ENCODE peak calls at places on chromosome 16, in nine cellular contexts. F is effector memory CD4-positive, alpha-beta T cell; X is heart right ventricle; U is cardiac fibroblast; N is AG04450; W is A673; H is dorsolateral prefrontal cortex; V is BJ; G is DND-41. Y is an unnamed sample.

GRCh38 chr16:81878529-81878928 is 99.4 kb downstream of the PLCG2 start:
- DNase-seq in F (no peak), X (no peak), U (no peak), N (no peak), W (no peak), H (no peak), V (no peak), G (no peak), Y (no peak)

GRCh38 chr16:22183901-22184614 is 21.8 kb downstream of the SDR42E2 start:
- DNase-seq in F (no peak), X (no peak), U (no peak), N (no peak), W (peak), H (no peak), V (no peak), G (peak), Y (no peak)

GRCh38 chr16:81265658-81266451 is 27.4 kb downstream of the BCO1 start:
- DNase-seq in F (no peak), X (peak), U (peak), N (no peak), W (no peak), H (no peak), V (no peak), G (no peak), Y (peak)

GRCh38 chr16:70553645-70554044 is 30.0 kb downstream of the SF3B3 start:
- DNase-seq in F (no peak), X (no peak), U (peak), N (peak), W (no peak), H (no peak), V (peak), G (no peak), Y (no peak)

GRCh38 chr16:8581923-8582580 is 8.3 kb downstream of the TMEM114 start:
- DNase-seq in F (no peak), X (no peak), U (no peak), N (no peak), W (peak), H (no peak), V (no peak), G (no peak), Y (no peak)

GRCh38 chr16:78252757-78253156 is 153.3 kb downstream of the WWOX start:
- DNase-seq in F (no peak), X (no peak), U (no peak), N (no peak), W (no peak), H (no peak), V (no peak), G (no peak), Y (no peak)

GRCh38 chr16:29973384-29974246 is at the start of gene TAOK2:
- DNase-seq in F (peak), X (peak), U (peak), N (peak), W (peak), H (peak), V (peak), G (peak), Y (peak)

GRCh38 chr16:55035037-55035436 is 104.4 kb downstream of the IRX5 start:
- DNase-seq in F (no peak), X (peak), U (no peak), N (no peak), W (peak), H (no peak), V (no peak), G (peak), Y (peak)

GRCh38 chr16:88601313-88602036 is 31.3 kb downstream of the ZC3H18 start:
- DNase-seq in F (no peak), X (no peak), U (no peak), N (no peak), W (no peak), H (no peak), V (no peak), G (no peak), Y (no peak)

GRCh38 chr16:51365715-51366114 is 214.6 kb upstream of the SALL1 start:
- DNase-seq in F (no peak), X (no peak), U (no peak), N (no peak), W (no peak), H (no peak), V (no peak), G (no peak), Y (no peak)

GRCh38 chr16:82715160-82715559 is 88.4 kb downstream of the CDH13 start:
- DNase-seq in F (no peak), X (peak), U (no peak), N (no peak), W (no peak), H (no peak), V (no peak), G (no peak), Y (no peak)

GRCh38 chr16:53430363-53430762 is 3.9 kb upstream of the RBL2 start:
- DNase-seq in F (no peak), X (no peak), U (no peak), N (no peak), W (no peak), H (no peak), V (no peak), G (no peak), Y (no peak)

DNA sequence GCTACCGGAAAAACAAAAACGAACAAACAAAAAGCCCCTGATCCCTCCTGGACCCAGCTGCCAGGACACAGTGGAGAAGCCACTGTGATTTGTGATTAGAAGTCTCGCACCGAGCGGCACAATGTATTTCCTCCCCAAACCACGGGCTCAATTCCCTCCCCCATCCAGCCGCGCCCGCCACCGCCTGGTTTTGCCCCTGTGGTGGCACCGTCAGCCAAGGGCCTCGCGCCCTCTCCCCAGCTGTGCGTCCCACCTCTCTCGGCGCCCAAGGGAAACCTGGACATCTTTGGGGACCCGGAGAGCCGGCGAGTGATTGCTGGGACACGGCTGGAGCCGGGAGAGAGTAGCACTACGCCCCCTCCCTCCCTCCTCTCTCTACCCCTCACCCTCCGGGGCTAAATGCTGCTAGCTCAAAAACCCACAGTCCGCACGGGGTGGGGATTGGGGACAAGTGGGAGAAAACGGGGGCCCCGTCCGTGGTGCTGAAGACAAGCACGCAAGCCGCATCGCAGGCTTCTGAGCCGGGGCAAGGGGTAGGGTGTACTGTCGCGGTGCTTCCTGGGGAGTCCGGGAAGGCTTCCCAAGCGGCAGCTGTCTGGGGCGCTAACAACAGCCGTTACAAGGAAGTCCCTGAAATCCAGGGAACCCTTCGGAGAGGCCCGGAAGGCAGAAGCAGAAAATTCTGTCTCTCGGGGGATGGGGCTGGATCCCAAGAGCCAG is 1.5 kb downstream of the CBLN1 start:
- DNase-seq in F (no peak), X (no peak), U (no peak), N (no peak), W (peak), H (no peak), V (no peak), G (peak), Y (peak)
- H3K4me3 ChIP-seq in F (no peak), X (peak), U (no peak), N (no peak), W (no peak), H (peak), V (no peak), G (no peak), Y (no peak)

DNA sequence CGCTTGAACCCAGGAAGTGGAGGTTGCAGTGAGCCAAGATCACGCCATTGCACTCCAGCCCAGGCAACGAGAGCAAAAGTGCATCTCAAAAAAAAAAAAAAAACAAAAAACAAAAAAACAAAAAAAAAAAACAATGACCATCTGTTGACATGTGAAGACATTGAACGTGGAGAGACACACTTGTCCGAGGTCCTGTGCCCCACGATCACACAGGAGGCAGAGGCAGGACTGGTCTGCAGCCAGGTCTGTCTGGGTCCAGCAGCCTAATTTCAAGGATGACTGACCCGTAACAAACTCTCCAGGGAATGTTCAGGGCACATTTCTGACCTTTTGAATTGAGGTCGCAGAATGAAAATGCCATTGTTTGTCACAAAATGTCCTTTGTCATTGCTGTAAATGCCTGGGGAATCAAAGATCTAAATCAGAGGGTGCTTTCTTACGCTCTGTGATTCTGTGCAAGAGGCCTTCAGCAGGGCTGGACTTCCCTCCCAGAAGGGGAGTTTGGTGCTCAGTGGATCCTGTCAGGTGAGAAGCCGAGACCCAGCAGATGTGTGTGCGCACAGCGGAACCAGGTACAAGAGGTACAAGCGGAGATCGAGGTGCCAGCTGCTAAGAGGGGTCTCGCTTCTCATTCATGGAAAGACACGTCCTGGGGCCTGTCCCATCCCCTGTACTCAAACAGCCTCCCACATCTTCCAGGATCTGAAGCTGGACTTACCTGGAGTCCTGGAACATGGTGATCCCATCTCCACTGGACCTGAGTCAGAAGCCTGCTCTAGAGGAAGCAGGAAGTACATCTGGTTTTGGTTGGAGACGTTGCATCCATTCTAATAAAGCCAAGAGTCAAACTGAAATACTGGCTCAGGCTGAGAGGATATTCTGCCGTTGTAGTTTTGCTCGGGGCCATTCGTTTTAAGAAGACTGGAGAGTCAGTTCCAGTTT is 95.8 kb downstream of the IRF8 start:
- DNase-seq in F (no peak), X (no peak), U (no peak), N (no peak), W (no peak), H (no peak), V (no peak), G (no peak), Y (no peak)
- H3K4me3 ChIP-seq in F (no peak), X (no peak), U (no peak), N (no peak), W (no peak), H (no peak), V (no peak), G (no peak), Y (no peak)

GRCh38 chr16:69477546-69477945 is 53.1 kb downstream of the CYB5B start:
- DNase-seq in F (no peak), X (no peak), U (peak), N (no peak), W (peak), H (no peak), V (no peak), G (no peak), Y (no peak)
- H3K4me3 ChIP-seq in F (no peak), X (no peak), U (no peak), N (no peak), W (no peak), H (no peak), V (no peak), G (no peak), Y (no peak)

GRCh38 chr16:67650023-67650422 is 5.1 kb downstream of the CARMIL2 start:
- DNase-seq in F (no peak), X (no peak), U (no peak), N (no peak), W (no peak), H (no peak), V (no peak), G (no peak), Y (no peak)

GRCh38 chr16:67649494-67649931 is 4.6 kb downstream of the CARMIL2 start:
- DNase-seq in F (no peak), X (peak), U (no peak), N (no peak), W (no peak), H (no peak), V (no peak), G (no peak), Y (peak)

GRCh38 chr16:67648088-67648763 is 3.3 kb downstream of the CARMIL2 start:
- DNase-seq in F (no peak), X (no peak), U (no peak), N (no peak), W (no peak), H (no peak), V (no peak), G (no peak), Y (peak)

GRCh38 chr16:67647681-67648080 is 2.7 kb downstream of the CARMIL2 start:
- DNase-seq in F (no peak), X (no peak), U (no peak), N (no peak), W (no peak), H (no peak), V (no peak), G (no peak), Y (peak)

GRCh38 chr16:67648764-67649407 is 3.9 kb downstream of the CARMIL2 start:
- DNase-seq in F (no peak), X (no peak), U (no peak), N (no peak), W (no peak), H (no peak), V (no peak), G (no peak), Y (no peak)
- H3K4me3 ChIP-seq in F (no peak), X (no peak), U (no peak), N (no peak), W (no peak), H (peak), V (no peak), G (no peak), Y (no peak)

DNA sequence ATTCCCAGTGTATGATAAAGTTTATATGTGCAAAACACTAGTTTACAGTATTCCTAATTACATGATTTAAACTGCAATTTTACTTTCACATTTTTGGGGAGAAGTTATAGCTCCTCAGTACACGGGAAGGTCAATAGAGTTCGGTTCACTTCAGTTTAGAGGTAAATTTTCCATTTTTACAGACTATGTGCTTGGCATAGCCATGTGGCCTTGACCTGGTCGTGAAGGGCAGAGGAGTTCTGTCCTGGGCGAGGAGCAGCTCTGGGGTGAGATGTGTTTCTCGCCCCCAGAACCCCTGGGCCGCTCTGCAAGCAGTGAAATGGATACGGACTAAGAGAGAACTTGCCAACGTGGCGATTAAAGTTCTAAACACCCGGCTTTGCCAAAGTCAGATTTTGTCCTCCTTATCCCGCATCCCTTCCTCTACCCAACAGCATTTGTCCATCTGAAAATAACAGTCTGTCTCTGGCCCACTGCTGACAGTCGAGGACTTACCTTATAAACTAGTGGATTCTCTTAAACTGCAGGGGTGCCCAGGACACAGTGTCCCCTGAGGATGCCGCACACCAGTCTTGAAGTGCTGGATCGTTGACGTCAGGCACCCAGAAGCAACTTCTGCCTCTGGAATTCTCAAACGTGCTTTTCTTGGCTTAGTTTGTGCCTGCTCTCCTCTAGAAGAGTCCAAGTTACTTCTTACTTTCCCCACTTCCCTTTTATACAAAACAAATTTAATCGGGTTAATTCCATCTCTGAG is 1.5 kb upstream of the SIAH1 start:
- DNase-seq in F (no peak), X (no peak), U (no peak), N (no peak), W (no peak), H (no peak), V (no peak), G (no peak), Y (no peak)
- H3K4me3 ChIP-seq in F (no peak), X (no peak), U (no peak), N (no peak), W (no peak), H (no peak), V (no peak), G (no peak), Y (no peak)

GRCh38 chr16:67993207-67994036 is 5.9 kb downstream of the DPEP2 start:
- DNase-seq in F (peak), X (peak), U (peak), N (peak), W (peak), H (peak), V (no peak), G (peak), Y (peak)
- H3K4me3 ChIP-seq in F (peak), X (peak), U (peak), N (peak), W (no peak), H (peak), V (no peak), G (no peak), Y (no peak)

GRCh38 chr16:11051430-11052079 is 107.2 kb downstream of the CLEC16A start:
- DNase-seq in F (no peak), X (no peak), U (no peak), N (no peak), W (no peak), H (no peak), V (no peak), G (no peak), Y (no peak)
- H3K4me3 ChIP-seq in F (no peak), X (no peak), U (no peak), N (no peak), W (no peak), H (no peak), V (no peak), G (no peak), Y (no peak)